ENCODE peak calls at places on chromosomes 7 and 10, in nine cellular contexts. C, R, Q, P, G, I, W, Z and S are unnamed samples.

GRCh38 chr10:35268791-35269257 is 67.5 kb upstream of the CCNY start:
- DNase-seq in C (no peak), R (no peak), Q (no peak), P (no peak), G (no peak), I (no peak), W (no peak), Z (no peak), S (no peak)

GRCh38 chr10:51074238-51075028 is at the start of gene PRKG1:
- DNase-seq in C (peak), R (peak), Q (peak), P (no peak), G (peak), I (peak), W (peak), Z (peak), S (peak)

GRCh38 chr10:111732116-111732785 is 451.3 kb downstream of the GPAM start:
- DNase-seq in C (no peak), R (no peak), Q (no peak), P (no peak), G (no peak), I (no peak), W (no peak), Z (no peak), S (no peak)

GRCh38 chr10:92809845-92810244 is 38.5 kb upstream of the EXOC6 start:
- DNase-seq in C (no peak), R (no peak), Q (no peak), P (no peak), G (no peak), I (no peak), W (no peak), Z (no peak), S (no peak)

GRCh38 chr7:151249732-151250072 is 1.2 kb upstream of the SMARCD3 start:
- DNase-seq in C (peak), R (no peak), Q (no peak), P (no peak), G (peak), I (peak), W (no peak), Z (peak), S (no peak)

GRCh38 chr7:25083201-25083600 is 41.9 kb downstream of the CYCS start:
- DNase-seq in C (no peak), R (no peak), Q (no peak), P (no peak), G (no peak), I (no peak), W (no peak), Z (no peak), S (no peak)

GRCh38 chr7:29844614-29845013 is 38.3 kb downstream of the WIPF3 start:
- DNase-seq in C (no peak), R (no peak), Q (no peak), P (no peak), G (no peak), I (no peak), W (no peak), Z (no peak), S (no peak)

GRCh38 chr7:35596061-35596460 is 98.9 kb downstream of the HERPUD2 start:
- DNase-seq in C (no peak), R (no peak), Q (no peak), P (peak), G (no peak), I (no peak), W (no peak), Z (no peak), S (no peak)

GRCh38 chr7:27677912-27678612 is 15.4 kb upstream of the HIBADH start:
- DNase-seq in C (peak), R (no peak), Q (no peak), P (peak), G (no peak), I (no peak), W (no peak), Z (no peak), S (no peak)

DNA sequence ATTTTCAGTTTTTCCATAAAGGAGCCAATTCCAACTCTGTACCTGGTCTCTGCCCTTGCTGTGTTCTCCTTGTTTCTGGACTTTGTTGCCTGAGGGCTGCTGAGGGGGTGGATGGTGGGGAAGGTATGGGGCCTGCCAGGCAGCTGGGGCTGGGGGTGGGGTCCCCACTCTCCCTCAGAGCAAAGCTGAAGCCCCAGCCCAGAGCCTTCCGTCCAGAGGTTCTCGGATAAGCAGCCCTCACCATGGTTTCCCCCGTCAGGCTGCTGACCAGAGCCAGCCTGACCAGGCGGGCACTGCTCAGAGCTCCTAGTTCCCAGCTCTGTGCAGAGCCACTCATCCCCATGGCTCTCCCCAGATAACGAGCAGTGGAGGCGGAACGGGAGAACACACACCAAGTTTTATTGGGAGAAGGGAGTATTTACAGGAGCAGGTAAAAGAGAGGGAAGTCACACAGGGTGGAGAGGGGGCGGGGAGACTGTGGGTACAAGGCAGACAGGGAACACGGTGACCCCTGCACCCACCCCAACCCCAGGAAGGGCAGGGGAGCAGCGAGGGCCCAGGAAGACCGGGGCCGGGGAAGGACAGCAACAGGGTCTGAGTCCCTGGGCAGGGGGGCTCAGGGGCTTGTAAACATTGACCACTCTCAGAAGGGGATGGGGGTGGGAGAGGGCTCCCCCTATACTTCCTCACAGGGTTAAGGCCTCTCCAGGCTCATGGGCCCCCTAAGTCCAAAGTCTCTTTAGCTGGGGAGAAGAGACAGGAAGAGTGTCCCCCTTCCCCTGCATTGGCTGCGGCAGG is 5.8 kb downstream of the GNB2 start:
- DNase-seq in C (peak), R (peak), Q (no peak), P (no peak), G (no peak), I (no peak), W (no peak), Z (no peak), S (no peak)
- TF ChIP-seq POLR2A in C (no peak), R (no peak), Q (no peak), P (no peak), G (no peak), I (no peak), W (no peak), Z (no peak), S (no peak)

DNA sequence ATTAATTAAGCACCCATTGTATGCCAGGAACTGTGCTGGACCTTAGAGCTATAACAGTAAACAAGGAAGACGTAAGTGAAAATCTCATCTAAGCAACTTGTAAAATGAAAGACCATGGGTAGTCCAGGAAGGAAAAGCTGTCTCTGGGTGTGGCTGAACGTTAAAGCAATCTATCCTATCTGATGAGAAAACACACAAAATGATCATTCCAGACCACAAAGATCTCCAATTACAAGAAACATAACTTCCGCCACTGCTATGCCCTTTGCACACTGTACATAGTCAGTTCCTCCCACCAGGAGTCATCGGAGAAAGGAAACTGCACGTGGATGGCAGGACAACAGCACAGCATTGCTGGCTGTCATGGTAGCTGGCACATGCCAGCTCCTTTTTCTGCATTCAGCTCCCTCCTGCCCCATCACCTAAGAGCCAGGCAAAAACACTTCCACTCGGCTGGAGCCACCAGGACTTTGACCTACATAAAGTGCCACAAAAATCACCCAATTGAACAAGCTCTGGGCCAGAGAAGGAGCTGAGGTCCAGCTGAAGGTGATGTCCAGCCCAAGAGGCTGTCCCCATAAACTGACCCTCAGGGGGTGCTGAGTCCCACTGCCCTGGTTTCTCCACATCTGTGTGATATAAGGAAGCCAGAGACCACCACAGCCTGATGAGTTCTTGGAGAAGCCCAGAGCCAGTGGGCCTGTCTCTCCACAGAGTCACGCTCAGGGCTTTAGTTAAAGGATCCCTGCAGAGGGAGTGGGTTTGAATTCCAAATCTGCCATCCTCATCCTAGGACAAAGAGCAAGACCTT is 56.4 kb downstream of the STEAP1B start:
- DNase-seq in C (peak), R (no peak), Q (no peak), P (no peak), G (no peak), I (no peak), W (no peak), Z (no peak), S (peak)
- TF ChIP-seq POLR2A in C (no peak), R (no peak), Q (no peak), P (no peak), G (no peak), I (no peak), W (no peak), Z (no peak), S (no peak)

DNA sequence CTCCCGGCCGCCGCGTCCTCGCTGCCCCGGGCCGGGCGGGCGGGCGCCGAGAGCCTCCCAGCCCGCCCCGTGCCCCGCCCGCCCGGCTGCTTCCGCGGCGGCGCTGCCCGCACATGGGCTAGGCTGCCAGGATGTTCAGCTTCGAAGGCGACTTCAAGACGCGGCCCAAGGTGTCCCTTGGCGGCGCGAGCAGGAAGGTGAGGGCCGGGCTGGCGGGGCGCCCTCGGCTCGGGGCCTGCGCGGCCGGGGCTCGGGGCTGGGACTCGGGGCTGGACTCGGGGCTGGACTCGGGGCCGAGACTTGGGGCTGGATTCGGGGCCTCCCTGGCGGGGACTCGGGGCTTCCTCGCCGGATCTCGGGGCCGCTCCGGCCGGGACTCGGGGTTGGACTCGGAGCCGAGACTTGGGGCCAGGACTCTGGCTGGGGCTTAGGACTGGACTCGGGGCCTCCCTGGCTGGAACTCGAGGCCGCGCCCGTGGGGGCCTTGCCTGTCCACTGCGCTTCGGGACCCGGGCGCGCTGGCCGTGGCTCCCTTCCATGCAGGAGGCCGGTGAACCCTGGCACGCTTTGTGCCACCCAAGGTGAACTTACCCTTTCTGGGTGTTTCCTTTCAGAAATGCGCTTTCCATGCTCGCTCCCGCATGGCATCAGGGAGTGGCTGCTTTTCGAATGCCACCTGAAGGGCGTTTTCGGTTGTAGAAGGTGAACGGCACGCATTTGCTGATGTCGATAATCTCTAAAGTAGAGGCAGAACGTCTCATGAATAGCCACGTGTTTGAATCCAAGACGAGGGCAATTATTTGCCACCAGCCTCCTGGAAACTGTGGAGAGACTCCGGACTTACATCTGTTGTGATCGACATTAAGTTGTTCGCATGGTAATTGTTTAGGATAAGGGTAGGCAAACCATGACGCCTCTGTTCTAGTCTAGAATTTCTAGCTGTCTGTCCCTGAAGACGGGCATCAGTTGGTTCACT is 704 bp downstream of the UBE3C start:
- DNase-seq in C (peak), R (no peak), Q (peak), P (no peak), G (peak), I (peak), W (no peak), Z (peak), S (no peak)
- TF ChIP-seq POLR2A in C (peak), R (no peak), Q (no peak), P (no peak), G (no peak), I (no peak), W (no peak), Z (no peak), S (no peak)

GRCh38 chr7:140015471-140015970 is 47.2 kb downstream of the PARP12 start:
- DNase-seq in C (no peak), R (no peak), Q (no peak), P (no peak), G (no peak), I (no peak), W (no peak), Z (peak), S (no peak)
- TF ChIP-seq POLR2A in C (no peak), R (no peak), Q (no peak), P (no peak), G (no peak), I (no peak), W (no peak), Z (no peak), S (no peak)

DNA sequence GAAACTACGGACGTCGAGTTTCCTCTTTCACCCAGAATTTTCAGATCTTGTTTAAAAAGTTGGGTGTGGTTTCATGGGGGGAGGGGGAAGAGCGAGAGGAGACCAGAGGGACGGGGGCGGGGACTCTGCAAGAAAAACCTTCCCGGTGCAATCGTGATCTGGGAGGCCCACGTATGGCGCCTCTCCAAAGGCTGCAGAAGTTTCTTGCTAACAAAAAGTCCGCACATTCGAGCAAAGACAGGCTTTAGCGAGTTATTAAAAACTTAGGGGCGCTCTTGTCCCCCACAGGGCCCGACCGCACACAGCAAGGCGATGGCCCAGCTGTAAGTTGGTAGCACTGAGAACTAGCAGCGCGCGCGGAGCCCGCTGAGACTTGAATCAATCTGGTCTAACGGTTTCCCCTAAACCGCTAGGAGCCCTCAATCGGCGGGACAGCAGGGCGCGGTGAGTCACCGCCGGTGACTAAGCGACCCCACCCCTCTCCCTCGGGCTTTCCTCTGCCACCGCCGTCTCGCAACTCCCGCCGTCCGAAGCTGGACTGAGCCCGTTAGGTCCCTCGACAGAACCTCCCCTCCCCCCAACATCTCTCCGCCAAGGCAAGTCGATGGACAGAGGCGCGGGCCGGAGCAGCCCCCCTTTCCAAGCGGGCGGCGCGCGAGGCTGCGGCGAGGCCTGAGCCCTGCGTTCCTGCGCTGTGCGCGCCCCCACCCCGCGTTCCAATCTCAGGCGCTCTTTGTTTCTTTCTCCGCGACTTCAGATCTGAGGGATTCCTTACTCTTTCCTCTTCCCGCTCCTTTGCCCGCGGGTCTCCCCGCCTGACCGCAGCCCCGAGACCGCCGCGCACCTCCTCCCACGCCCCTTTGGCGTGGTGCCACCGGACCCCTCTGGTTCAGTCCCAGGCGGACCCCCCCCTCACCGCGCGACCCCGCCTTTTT is at the start of gene VIM:
- DNase-seq in C (peak), R (no peak), Q (peak), P (peak), G (peak), I (peak), W (peak), Z (peak), S (peak)
- TF ChIP-seq POLR2A in C (peak), R (no peak), Q (peak), P (no peak), G (no peak), I (no peak), W (peak), Z (peak), S (no peak)

DNA sequence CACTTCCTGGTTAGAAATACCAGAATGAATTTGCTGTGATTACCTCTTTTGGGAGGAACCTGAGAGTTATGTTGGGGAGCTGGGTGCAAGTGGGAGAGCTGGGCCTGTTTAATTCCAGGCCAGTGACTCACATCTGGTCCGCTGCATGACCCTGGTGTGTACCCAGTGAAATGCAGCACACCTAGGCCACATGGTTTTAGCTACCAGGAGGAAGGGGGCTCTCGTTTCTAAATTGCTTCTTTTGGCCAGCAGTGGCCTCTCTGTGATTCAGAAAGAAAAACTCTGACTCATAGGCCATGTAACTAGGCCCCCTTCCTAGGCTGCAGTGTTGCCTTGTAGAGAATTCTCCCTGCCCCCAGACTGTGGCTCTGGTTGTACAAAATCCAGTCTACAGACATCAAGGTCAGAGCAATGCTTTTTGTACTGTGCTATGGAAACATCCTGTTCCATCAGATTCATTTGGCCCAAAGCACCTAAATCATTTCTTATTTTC is 6.7 kb downstream of the AGFG2 start:
- DNase-seq in C (peak), R (no peak), Q (peak), P (peak), G (no peak), I (no peak), W (no peak), Z (peak), S (no peak)
- TF ChIP-seq POLR2A in C (no peak), R (peak), Q (peak), P (no peak), G (no peak), I (no peak), W (no peak), Z (no peak), S (no peak)